ENCODE peak calls at places on chromosome 11, in seven cellular contexts. A is cardiac muscle cell; V is CD8-positive, alpha-beta T cell; P is body of pancreas; T is neuronal stem cell; B is astrocyte of the spinal cord; O is transverse colon. F is an unnamed sample.
A peak's percentile ranks its signal among the peaks of the same experiment; 100 is the strongest.

GRCh38 chr11:13720940-13721339 is 52.5 kb downstream of the FAR1 start:
- DNase-seq in B (no peak), A (no peak), P (no peak), O (no peak), T (no peak), V (no peak), F (no peak)

GRCh38 chr11:109892321-109892794 is 200.8 kb upstream of the ZC3H12C start:
- DNase-seq in O (no peak), A (no peak), P (no peak), V (no peak), T (no peak), B (peak; percentile 3), F (no peak)

GRCh38 chr11:74633406-74634393 is 41.3 kb downstream of the POLD3 start:
- DNase-seq in P (no peak), V (no peak), T (no peak), O (no peak), A (no peak), B (no peak), F (no peak)

GRCh38 chr11:105713106-105713505 is 103.2 kb downstream of the GRIA4 start:
- DNase-seq in T (no peak), O (no peak), V (no peak), B (no peak), P (no peak), A (no peak), F (no peak)

GRCh38 chr11:77191823-77192495 is 63.9 kb downstream of the MYO7A start:
- DNase-seq in B (peak; percentile 25), T (peak; percentile 64), A (peak; percentile 88), V (peak; percentile 14), O (peak; percentile 89), P (peak; percentile 92), F (no peak)

GRCh38 chr11:67027483-67027930 is 4.6 kb downstream of the SYT12 start:
- DNase-seq in B (no peak), T (no peak), O (no peak), V (no peak), A (no peak), P (no peak), F (no peak)

GRCh38 chr11:34603129-34604001 is 17.5 kb upstream of the EHF start:
- DNase-seq in B (no peak), A (no peak), P (no peak), V (no peak), O (peak; percentile 57), T (no peak), F (no peak)

GRCh38 chr11:124800226-124800929 is at the start of gene MSANTD2:
- DNase-seq in O (peak; percentile 83), A (peak; percentile 90), V (peak; percentile 78), P (peak; percentile 77), B (peak; percentile 89), T (peak; percentile 76), F (peak; percentile 67)

GRCh38 chr11:65743928-65744698 is 23.5 kb upstream of the RNASEH2C start:
- DNase-seq in T (no peak), V (no peak), P (peak; percentile 72), O (peak; percentile 62), B (peak; percentile 8), A (peak; percentile 11), F (no peak)

GRCh38 chr11:10592331-10592730 is 23.9 kb upstream of the LYVE1 start:
- DNase-seq in V (no peak), P (no peak), O (no peak), A (no peak), B (peak; percentile 91), T (no peak), F (peak; percentile 76)

GRCh38 chr11:132054822-132055221 is 684.4 kb downstream of the NTM start:
- DNase-seq in V (no peak), O (no peak), A (no peak), T (no peak), B (peak; percentile 90), P (no peak), F (peak; percentile 82)

GRCh38 chr11:117011541-117011908 is 86.7 kb downstream of the SIK3 start:
- DNase-seq in B (no peak), O (no peak), T (no peak), A (no peak), P (no peak), V (no peak), F (peak; percentile 60)

GRCh38 chr11:65486570-65487466 is 12.0 kb upstream of the MALAT1 start:
- DNase-seq in T (no peak), V (no peak), A (no peak), P (no peak), O (no peak), B (no peak), F (no peak)

GRCh38 chr11:11550534-11550933 is 71.3 kb downstream of the GALNT18 start:
- DNase-seq in A (no peak), O (no peak), P (no peak), V (no peak), T (no peak), B (no peak), F (no peak)

GRCh38 chr11:81963018-81963417 is 770.6 kb downstream of the FAM181B start:
- DNase-seq in P (no peak), T (no peak), A (no peak), B (no peak), O (no peak), V (no peak), F (no peak)

GRCh38 chr11:107092667-107093066 is 74.4 kb upstream of the GUCY1A2 start:
- DNase-seq in T (no peak), V (no peak), P (no peak), O (no peak), A (no peak), B (no peak), F (no peak)

GRCh38 chr11:131928992-131929391 is 558.6 kb downstream of the NTM start:
- DNase-seq in V (no peak), T (no peak), O (no peak), B (no peak), P (no peak), A (no peak), F (no peak)

GRCh38 chr11:104852811-104853210 is 45.4 kb downstream of the CASP12 start:
- DNase-seq in O (no peak), P (no peak), V (no peak), B (peak; percentile 18), T (no peak), A (no peak), F (no peak)

GRCh38 chr11:126862664-126863247 is 137.8 kb downstream of the KIRREL3 start:
- DNase-seq in A (peak; percentile 22), T (no peak), V (no peak), B (no peak), P (no peak), O (no peak), F (no peak)

GRCh38 chr11:62146476-62147200 is 22.8 kb downstream of the INCENP start:
- DNase-seq in P (peak; percentile 3), O (no peak), T (no peak), A (no peak), B (no peak), V (no peak), F (no peak)

DNA sequence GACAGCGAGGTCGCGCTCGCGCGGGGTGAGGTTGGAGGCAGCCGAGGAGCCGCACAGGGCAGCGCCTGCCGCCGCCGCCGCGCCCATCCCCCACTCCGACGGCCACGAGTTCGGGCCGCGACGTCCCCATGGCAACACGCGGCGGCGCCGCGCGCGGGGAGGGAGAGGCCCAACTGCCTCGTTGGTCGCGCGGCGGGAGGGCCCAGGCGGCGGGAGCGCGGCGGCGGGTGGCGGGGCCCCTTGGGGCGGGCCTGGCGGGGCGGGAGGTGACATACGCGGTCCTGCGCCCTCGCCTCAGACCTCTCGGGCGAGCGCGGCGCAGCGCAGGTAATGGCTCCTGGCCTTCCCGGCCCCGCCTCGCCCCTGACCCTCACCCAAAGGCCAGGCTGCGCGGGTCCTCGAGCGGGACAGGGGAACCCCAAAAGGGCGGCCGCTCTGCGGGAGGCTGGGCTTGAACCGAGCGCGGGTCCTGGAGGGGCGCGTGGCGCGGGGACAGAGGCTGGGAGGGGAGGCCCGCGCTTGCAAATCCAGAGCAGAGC is at the start of gene DEUP1:
- DNase-seq in T (peak; percentile 58), A (peak; percentile 70), P (peak; percentile 78), V (no peak), B (peak; percentile 9), O (peak; percentile 53), F (no peak)
- H3K4me3 ChIP-seq in T (peak within 1 kb of the TSS; percentile 82), A (peak within 1 kb of the TSS; percentile 31), P (no peak within 1 kb of the TSS), V (no peak within 1 kb of the TSS), B (peak within 1 kb of the TSS; percentile 34), O (peak within 1 kb of the TSS; percentile 36), F (peak within 1 kb of the TSS; percentile 28)

GRCh38 chr11:78350646-78351165 is 66.9 kb downstream of the GAB2 start:
- DNase-seq in A (no peak), B (peak; percentile 66), O (no peak), T (no peak), P (no peak), V (no peak), F (no peak)
- H3K4me3 ChIP-seq in A (no peak overlapping the region), B (no peak overlapping the region), O (peak overlapping the region; percentile 8), T (no peak overlapping the region), P (no peak overlapping the region), V (no peak overlapping the region), F (peak overlapping the region; percentile 2)

GRCh38 chr11:72786305-72787261 is 7.3 kb downstream of the STARD10 start:
- DNase-seq in A (no peak), P (no peak), V (no peak), B (no peak), T (no peak), O (peak; percentile 81), F (no peak)

GRCh38 chr11:72789493-72790131 is 4.2 kb downstream of the STARD10 start:
- DNase-seq in A (peak; percentile 46), V (no peak), T (no peak), B (no peak), P (no peak), O (no peak), F (peak; percentile 71)

GRCh38 chr11:72788250-72788649 is 5.6 kb downstream of the STARD10 start:
- DNase-seq in O (no peak), V (no peak), B (no peak), T (no peak), A (no peak), P (no peak), F (no peak)

GRCh38 chr11:72784662-72785061 is 9.2 kb downstream of the STARD10 start:
- DNase-seq in A (no peak), B (no peak), T (no peak), O (no peak), V (no peak), P (no peak), F (no peak)

GRCh38 chr11:72787262-72788104 is 6.4 kb downstream of the STARD10 start:
- DNase-seq in A (peak; percentile 40), T (no peak), B (no peak), P (peak; percentile 49), V (no peak), O (peak; percentile 72), F (no peak)
- H3K4me3 ChIP-seq in A (no peak overlapping the region), T (no peak overlapping the region), B (no peak overlapping the region), P (no peak overlapping the region), V (no peak overlapping the region), O (no peak overlapping the region), F (no peak overlapping the region)

GRCh38 chr11:46359936-46360335 is 12.7 kb downstream of the DGKZ start:
- DNase-seq in B (no peak), P (no peak), O (no peak), T (no peak), V (no peak), A (no peak), F (no peak)
- H3K4me3 ChIP-seq in B (no peak overlapping the region), P (no peak overlapping the region), O (no peak overlapping the region), T (no peak overlapping the region), V (no peak overlapping the region), A (no peak overlapping the region), F (no peak overlapping the region)

GRCh38 chr11:92557848-92558247 is 333.2 kb downstream of the FAT3 start:
- DNase-seq in B (no peak), P (no peak), A (no peak), T (no peak), V (no peak), O (no peak), F (no peak)
- H3K4me3 ChIP-seq in B (no peak overlapping the region), P (no peak overlapping the region), A (no peak overlapping the region), T (no peak overlapping the region), V (no peak overlapping the region), O (no peak overlapping the region), F (no peak overlapping the region)

F was measured in skeletal muscle cell.